ENCODE peak calls at places on chromosomes 1 and 21, in four cellular contexts. One of them, this sample, is unnamed.

GRCh38 chr1:9852410-9853301 is 28.9 kb upstream of the CLSTN1 start:
- DNase-seq in HepG2: no peak
- DNase-seq in K562: no peak
- DNase-seq in IMR-90: peak; percentile 59
- DNase-seq in this sample: no peak

GRCh38 chr1:10625554-10625953 is 150.8 kb downstream of the PEX14 start:
- DNase-seq in HepG2: no peak
- DNase-seq in IMR-90: no peak
- DNase-seq in K562: no peak
- DNase-seq in this sample: no peak

GRCh38 chr1:176252191-176252590 is 45.1 kb upstream of the COP1 start:
- DNase-seq in HepG2: no peak
- DNase-seq in K562: no peak
- DNase-seq in IMR-90: no peak
- DNase-seq in this sample: no peak

GRCh38 chr21:37374026-37374425 is 7.5 kb downstream of the DYRK1A start:
- DNase-seq in HepG2: no peak
- DNase-seq in IMR-90: peak; percentile 72
- DNase-seq in K562: no peak
- DNase-seq in this sample: no peak

GRCh38 chr1:38133781-38134180 is 87.2 kb upstream of the POU3F1 start:
- DNase-seq in K562: no peak
- DNase-seq in HepG2: no peak
- DNase-seq in IMR-90: no peak
- DNase-seq in this sample: no peak

GRCh38 chr1:150365945-150366344 is 2.0 kb downstream of the RPRD2 start:
- DNase-seq in HepG2: no peak
- DNase-seq in IMR-90: peak; percentile 23
- DNase-seq in K562: peak; percentile 13
- DNase-seq in this sample: no peak

GRCh38 chr1:92085727-92086126 is 5.6 kb downstream of the BTBD8 start:
- DNase-seq in IMR-90: no peak
- DNase-seq in HepG2: no peak
- DNase-seq in K562: peak; percentile 27
- DNase-seq in this sample: no peak

GRCh38 chr1:10697621-10698160 is 98.8 kb downstream of the CASZ1 start:
- DNase-seq in IMR-90: no peak
- DNase-seq in HepG2: no peak
- DNase-seq in K562: no peak
- DNase-seq in this sample: no peak

GRCh38 chr1:85581802-85582686 is 1.5 kb downstream of the CCN1 start:
- DNase-seq in K562: no peak
- DNase-seq in IMR-90: peak; percentile 76
- DNase-seq in HepG2: peak; percentile 49
- DNase-seq in this sample: no peak

GRCh38 chr1:19469004-19469403 is 16.3 kb downstream of the CAPZB start:
- DNase-seq in IMR-90: no peak
- DNase-seq in HepG2: no peak
- DNase-seq in K562: no peak
- DNase-seq in this sample: no peak

GRCh38 chr1:198167436-198167934 is 10.7 kb downstream of the NEK7 start:
- DNase-seq in HepG2: no peak
- DNase-seq in K562: peak; percentile 80
- DNase-seq in IMR-90: peak; percentile 51
- DNase-seq in this sample: peak; percentile 85

GRCh38 chr1:54378157-54378883 is 27.9 kb downstream of the SSBP3 start:
- DNase-seq in HepG2: no peak
- DNase-seq in IMR-90: no peak
- DNase-seq in K562: no peak
- DNase-seq in this sample: no peak

GRCh38 chr1:54331091-54331772 is 75.0 kb downstream of the SSBP3 start:
- DNase-seq in HepG2: no peak
- DNase-seq in K562: no peak
- DNase-seq in IMR-90: peak; percentile 71
- DNase-seq in this sample: no peak

GRCh38 chr21:43323244-43324005 is 103.5 kb downstream of the SIK1 start:
- DNase-seq in IMR-90: no peak
- DNase-seq in K562: no peak
- DNase-seq in HepG2: no peak
- DNase-seq in this sample: no peak

GRCh38 chr21:34987673-34988072 is 61.4 kb downstream of the RUNX1 start:
- DNase-seq in K562: no peak
- DNase-seq in IMR-90: no peak
- DNase-seq in HepG2: no peak
- DNase-seq in this sample: no peak

GRCh38 chr1:54547601-54548388 is at the start of gene ACOT11:
- DNase-seq in HepG2: peak; percentile 72
- DNase-seq in IMR-90: peak; percentile 66
- DNase-seq in K562: no peak
- DNase-seq in this sample: no peak

GRCh38 chr21:35770101-35770945 is 290.0 kb downstream of the SETD4 start:
- DNase-seq in IMR-90: no peak
- DNase-seq in K562: no peak
- DNase-seq in HepG2: no peak
- DNase-seq in this sample: no peak

GRCh38 chr1:2556277-2557145 is at the start of gene TNFRSF14:
- DNase-seq in IMR-90: peak; percentile 35
- DNase-seq in K562: no peak
- DNase-seq in HepG2: no peak
- DNase-seq in this sample: no peak

GRCh38 chr1:89762431-89762800 is 58.4 kb upstream of the LRRC8D start:
- DNase-seq in HepG2: no peak
- DNase-seq in IMR-90: no peak
- DNase-seq in K562: no peak
- DNase-seq in this sample: no peak

DNA sequence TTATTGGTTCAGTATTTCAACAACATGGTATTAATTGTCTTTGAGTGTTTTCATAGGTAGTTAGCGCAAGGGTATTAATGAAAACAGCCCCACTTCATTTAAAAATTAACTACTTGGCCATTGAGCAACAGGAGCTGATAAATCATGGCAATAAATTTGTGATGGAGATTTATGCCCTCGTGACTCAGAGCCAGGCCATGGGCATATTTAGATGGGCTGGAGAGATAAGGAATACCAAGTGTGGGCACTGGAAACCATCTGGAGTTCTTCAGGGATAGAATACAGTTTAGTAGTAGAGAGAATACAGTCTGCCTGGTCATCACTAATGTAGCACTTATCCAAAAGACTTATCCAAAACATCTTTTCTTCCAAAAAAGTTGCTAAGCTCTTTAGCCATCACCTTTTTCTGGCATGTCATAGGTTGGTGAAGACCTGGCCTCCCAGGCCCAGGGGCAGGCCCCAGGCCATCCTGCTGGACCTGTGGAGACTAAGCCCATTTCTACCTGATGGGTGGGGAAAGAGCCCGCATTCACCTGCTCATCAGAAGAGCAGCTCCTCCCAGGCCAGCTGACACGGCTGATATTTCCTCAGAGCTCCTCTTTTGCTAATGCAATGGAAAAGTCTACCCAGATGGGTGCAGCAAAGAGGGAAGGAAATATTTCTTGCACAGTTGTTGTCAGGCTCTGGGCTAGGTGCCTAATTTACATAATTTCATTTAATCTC is 238.0 kb downstream of the TM2D1 start:
- DNase-seq in IMR-90: no peak
- DNase-seq in K562: no peak
- DNase-seq in HepG2: no peak
- DNase-seq in this sample: no peak
- TF ChIP-seq MXI1 in IMR-90: no peak
- TF ChIP-seq MXI1 in K562: no peak
- TF ChIP-seq MXI1 in HepG2: no peak
- TF ChIP-seq MXI1 in this sample: no peak

GRCh38 chr1:153565529-153566374 is at the start of gene S100A2:
- DNase-seq in HepG2: peak; percentile 40
- DNase-seq in IMR-90: peak; percentile 97
- DNase-seq in K562: peak; percentile 35
- DNase-seq in this sample: peak; percentile 39
- TF ChIP-seq USF2 in HepG2: no peak
- TF ChIP-seq USF2 in IMR-90: no peak
- TF ChIP-seq USF2 in K562: no peak
- TF ChIP-seq USF2 in this sample: no peak

DNA sequence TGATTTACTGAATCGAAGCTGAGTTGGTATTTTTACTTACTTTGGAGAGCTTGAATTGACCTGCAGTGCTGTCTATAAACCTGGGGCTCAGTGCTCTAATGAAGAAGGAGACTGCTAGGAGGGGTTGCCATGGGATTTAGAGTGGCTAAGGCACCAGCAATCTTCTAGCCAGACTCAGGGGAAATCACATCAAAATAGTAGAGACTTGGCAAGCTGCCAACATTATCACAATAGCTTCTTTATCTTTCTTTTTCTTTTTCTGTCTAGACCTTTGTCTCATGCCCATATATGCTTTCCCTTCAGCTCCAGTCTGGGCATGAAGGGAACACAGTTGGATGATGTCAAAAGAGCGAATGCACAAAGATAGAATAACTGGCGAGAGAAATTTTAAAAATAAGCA is 301.1 kb upstream of the DPYD start:
- DNase-seq in IMR-90: no peak
- DNase-seq in K562: no peak
- DNase-seq in HepG2: peak; percentile 1
- DNase-seq in this sample: no peak
- TF ChIP-seq CEBPB in IMR-90: no peak
- TF ChIP-seq CEBPB in K562: no peak
- TF ChIP-seq CEBPB in HepG2: no peak
- TF ChIP-seq CEBPB in this sample: no peak

DNA sequence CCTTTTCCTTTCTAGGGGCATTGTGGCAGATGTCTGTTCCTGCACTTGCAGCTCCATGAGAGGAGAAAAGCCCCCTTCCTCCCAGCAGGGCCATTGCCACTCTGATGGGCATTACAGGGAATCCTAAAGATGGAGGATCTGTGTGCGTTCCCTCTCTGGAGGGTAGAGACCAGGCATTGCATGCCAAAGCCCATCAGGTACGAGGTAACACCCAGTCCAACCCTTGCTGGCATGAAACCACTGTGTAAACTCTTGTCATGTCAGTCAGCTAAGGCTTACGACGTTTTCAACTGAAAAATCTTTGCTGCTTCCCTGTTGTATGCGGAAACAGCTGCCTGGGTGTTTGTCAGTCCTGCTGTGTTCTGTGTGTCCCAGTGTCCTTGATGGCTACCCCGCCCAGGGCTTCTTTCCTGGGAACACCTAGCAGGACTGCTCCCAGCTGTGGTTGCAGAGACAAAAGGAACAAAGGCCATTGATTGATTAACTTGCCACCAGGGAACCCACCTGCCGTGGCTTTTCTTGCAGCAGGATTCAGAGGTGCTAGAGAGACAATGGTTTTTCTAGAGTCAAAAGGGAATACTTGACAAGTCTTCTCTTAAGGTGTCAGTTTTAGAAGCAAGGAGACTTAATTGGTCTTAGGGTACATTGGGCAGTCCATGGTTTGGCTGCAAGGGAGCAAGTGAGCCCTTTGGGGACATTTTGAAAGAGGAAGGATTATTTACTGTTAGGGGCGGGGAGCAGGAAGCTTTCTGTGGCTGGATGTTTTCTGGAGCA is 24.6 kb downstream of the B3GALT5 start:
- DNase-seq in HepG2: no peak
- DNase-seq in IMR-90: no peak
- DNase-seq in K562: no peak
- DNase-seq in this sample: no peak
- TF ChIP-seq MXI1 in HepG2: no peak
- TF ChIP-seq MXI1 in IMR-90: no peak
- TF ChIP-seq MXI1 in K562: no peak
- TF ChIP-seq MXI1 in this sample: no peak

GRCh38 chr21:42039911-42040351 is 29.8 kb upstream of the ZBTB21 start:
- DNase-seq in K562: no peak
- DNase-seq in HepG2: no peak
- DNase-seq in IMR-90: peak; percentile 96
- DNase-seq in this sample: no peak

GRCh38 chr21:42039470-42039901 is 29.3 kb upstream of the ZBTB21 start:
- DNase-seq in K562: no peak
- DNase-seq in HepG2: no peak
- DNase-seq in IMR-90: peak; percentile 85
- DNase-seq in this sample: no peak

GRCh38 chr21:42038393-42038792 is 28.2 kb upstream of the ZBTB21 start:
- DNase-seq in HepG2: no peak
- DNase-seq in K562: no peak
- DNase-seq in IMR-90: no peak
- DNase-seq in this sample: no peak

GRCh38 chr21:42037943-42038342 is 27.8 kb upstream of the ZBTB21 start:
- DNase-seq in K562: no peak
- DNase-seq in IMR-90: no peak
- DNase-seq in HepG2: peak; percentile 85
- DNase-seq in this sample: no peak

DNA sequence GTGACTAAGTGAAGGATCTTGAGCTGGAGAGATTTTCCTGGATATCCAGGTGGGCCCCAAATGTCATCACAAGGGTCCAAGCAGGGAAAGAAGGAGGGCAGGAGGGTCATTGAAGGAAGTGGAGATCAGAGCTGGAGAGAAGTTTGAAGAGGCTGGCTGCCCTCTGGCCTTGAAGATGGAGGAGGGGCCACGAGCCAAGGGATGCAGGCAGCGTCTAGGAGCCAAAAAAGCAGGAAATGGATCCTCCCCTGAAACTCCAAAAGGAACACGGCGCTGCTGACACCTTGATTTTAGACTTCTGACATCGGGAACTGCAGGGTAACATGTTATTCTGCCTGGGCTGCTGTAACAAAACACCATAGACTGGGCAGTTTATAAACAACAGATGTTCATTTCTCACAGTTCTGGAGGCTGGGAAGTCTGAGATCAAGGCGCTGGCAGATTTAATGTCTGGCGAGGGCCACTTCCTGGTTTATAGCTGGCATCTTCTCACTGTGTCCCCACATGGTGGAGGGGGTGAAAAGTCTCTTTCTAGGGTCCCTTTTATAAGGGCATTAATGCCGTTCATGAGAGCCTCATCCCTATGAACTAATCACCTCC is 28.8 kb upstream of the ZBTB21 start:
- DNase-seq in K562: no peak
- DNase-seq in IMR-90: peak; percentile 87
- DNase-seq in HepG2: no peak
- DNase-seq in this sample: no peak
- TF ChIP-seq USF2 in K562: no peak
- TF ChIP-seq USF2 in IMR-90: no peak
- TF ChIP-seq USF2 in HepG2: no peak
- TF ChIP-seq USF2 in this sample: no peak

This sample was measured in GM12878.